ENCODE peak calls at places on chromosomes 13 and 19, in six cellular contexts. X, C, I, S, O and E are unnamed samples. For H3K27me3, the result is how much of the 10 kb centered on the place peaks cover.

GRCh38 chr19:44598880-44599279 is 14.5 kb upstream of the IGSF23 start:
- DNase-seq in O (no peak), S (no peak), C (no peak), X (no peak), I (no peak), E (no peak)

GRCh38 chr19:52689804-52690394 is 44.9 kb downstream of the ZNF611 start:
- DNase-seq in C (peak), O (peak), S (no peak), I (peak), X (peak), E (peak)

GRCh38 chr19:16066611-16067104 is 9.6 kb upstream of the TPM4 start:
- DNase-seq in C (peak), O (no peak), I (peak), X (no peak), S (peak), E (no peak)

GRCh38 chr13:45621950-45622349 is 6.4 kb upstream of the ERICH6B start:
- DNase-seq in X (no peak), O (no peak), C (no peak), S (no peak), I (no peak), E (no peak)

GRCh38 chr13:24274452-24274971 is 34.9 kb upstream of the C1QTNF9 start:
- DNase-seq in X (no peak), I (peak), S (no peak), O (peak), C (peak), E (no peak)

GRCh38 chr13:112113851-112114250 is 46.9 kb downstream of the SOX1 start:
- DNase-seq in X (no peak), S (no peak), O (no peak), C (no peak), I (no peak), E (no peak)

GRCh38 chr13:112616586-112617381 is 28.8 kb upstream of the TUBGCP3 start:
- DNase-seq in S (peak), X (no peak), O (no peak), C (peak), I (peak), E (no peak)

GRCh38 chr19:36225219-36225892 is 10.4 kb downstream of the ZNF146 start:
- DNase-seq in X (no peak), S (peak), C (no peak), O (no peak), I (peak), E (no peak)

GRCh38 chr19:49679832-49680472 is 2.9 kb downstream of the PRMT1 start:
- DNase-seq in O (peak), I (no peak), C (no peak), X (no peak), S (no peak), E (no peak)

GRCh38 chr13:43983373-43983772 is 103.7 kb downstream of the LACC1 start:
- DNase-seq in X (no peak), C (no peak), I (no peak), S (no peak), O (no peak), E (no peak)

GRCh38 chr13:114151565-114152284 is 19.3 kb upstream of the RASA3 start:
- DNase-seq in S (no peak), I (peak), O (no peak), X (no peak), C (no peak), E (no peak)

GRCh38 chr13:110275931-110276552 is 30.9 kb downstream of the COL4A1 start:
- DNase-seq in I (no peak), C (no peak), O (no peak), S (no peak), X (no peak), E (no peak)

GRCh38 chr13:19052180-19052579 is 129.4 kb downstream of the TUBA3C start:
- DNase-seq in X (no peak), C (no peak), O (no peak), I (no peak), S (no peak), E (no peak)

GRCh38 chr19:54136864-54137113 is 773 bp upstream of the CNOT3 start:
- DNase-seq in C (no peak), X (no peak), O (no peak), I (no peak), S (no peak), E (no peak)

GRCh38 chr19:28710278-28710677 is 502.7 kb downstream of the UQCRFS1 start:
- DNase-seq in O (no peak), S (peak), C (no peak), X (no peak), I (peak), E (no peak)

GRCh38 chr13:25881946-25882574 is 169.8 kb downstream of the SHISA2 start:
- DNase-seq in X (no peak), S (peak), I (peak), C (no peak), O (no peak), E (no peak)

GRCh38 chr19:44576843-44577565 is 36.4 kb upstream of the IGSF23 start:
- DNase-seq in I (no peak), C (no peak), S (peak), X (no peak), O (no peak), E (no peak)

GRCh38 chr19:29380581-29380980 is 145.2 kb upstream of the VSTM2B start:
- DNase-seq in I (no peak), X (no peak), C (no peak), S (no peak), O (no peak), E (no peak)

GRCh38 chr19:53771133-53771532 is 53.0 kb downstream of the NLRP12 start:
- DNase-seq in S (no peak), C (no peak), I (no peak), O (no peak), X (no peak), E (no peak)

GRCh38 chr13:71869274-71869673 is 2.3 kb upstream of the DACH1 start:
- DNase-seq in O (no peak), C (no peak), X (no peak), S (no peak), I (no peak), E (no peak)

DNA sequence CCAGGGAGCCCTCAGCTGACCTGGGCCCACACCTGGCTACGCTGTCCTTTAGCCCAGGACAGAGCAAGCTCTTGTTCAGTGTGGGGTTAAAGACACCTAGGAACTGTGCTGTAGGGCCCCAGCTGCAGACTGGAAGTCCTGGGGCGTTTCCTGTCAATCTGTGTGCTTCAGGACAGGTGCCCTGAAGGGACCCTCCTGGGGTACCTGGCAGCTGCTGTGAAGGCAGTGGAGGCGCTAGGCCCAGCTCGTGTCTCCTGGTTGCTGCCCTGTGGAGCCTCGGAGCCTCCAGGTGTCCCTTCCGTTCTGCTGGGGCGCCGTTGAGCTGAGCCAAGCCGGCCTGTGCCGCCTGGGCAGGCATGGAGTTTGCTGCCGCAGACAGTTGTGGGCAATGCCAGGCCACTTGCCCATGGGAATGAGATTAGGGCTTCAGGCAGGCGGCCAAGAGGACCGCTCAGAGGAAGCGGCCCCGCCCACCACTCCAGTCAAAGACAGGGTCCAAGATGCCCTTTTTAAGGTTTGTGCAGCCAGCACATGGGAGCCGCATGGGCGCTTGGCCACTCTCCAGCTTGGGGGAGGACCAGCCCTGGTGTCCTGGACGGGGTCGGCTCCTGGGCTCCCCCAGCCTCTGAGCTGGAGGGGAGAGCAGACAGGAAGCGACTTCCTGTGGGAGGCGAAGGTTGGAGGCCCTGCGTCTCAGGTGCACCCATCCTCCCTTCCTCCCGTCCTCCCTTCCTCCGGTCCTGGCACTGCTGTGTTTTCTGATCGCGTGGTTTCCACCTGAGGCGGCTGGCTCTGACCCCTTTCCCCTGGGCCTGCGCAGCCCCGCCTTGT is 4.0 kb downstream of the PTBP1 start:
- DNase-seq in C (peak), X (peak), O (peak), I (peak), S (no peak), E (no peak)
- H3K4me3 ChIP-seq in C (peak), X (peak), O (peak), I (no peak), S (peak), E (peak)

GRCh38 chr13:37097008-37097579 is 8.4 kb downstream of the CSNK1A1L start:
- DNase-seq in O (no peak), C (no peak), I (no peak), S (peak), X (no peak), E (no peak)
- H3K27me3 ChIP-seq in O (under half), C (under half), I (under half), S (under half), X (under half), E (under half)

DNA sequence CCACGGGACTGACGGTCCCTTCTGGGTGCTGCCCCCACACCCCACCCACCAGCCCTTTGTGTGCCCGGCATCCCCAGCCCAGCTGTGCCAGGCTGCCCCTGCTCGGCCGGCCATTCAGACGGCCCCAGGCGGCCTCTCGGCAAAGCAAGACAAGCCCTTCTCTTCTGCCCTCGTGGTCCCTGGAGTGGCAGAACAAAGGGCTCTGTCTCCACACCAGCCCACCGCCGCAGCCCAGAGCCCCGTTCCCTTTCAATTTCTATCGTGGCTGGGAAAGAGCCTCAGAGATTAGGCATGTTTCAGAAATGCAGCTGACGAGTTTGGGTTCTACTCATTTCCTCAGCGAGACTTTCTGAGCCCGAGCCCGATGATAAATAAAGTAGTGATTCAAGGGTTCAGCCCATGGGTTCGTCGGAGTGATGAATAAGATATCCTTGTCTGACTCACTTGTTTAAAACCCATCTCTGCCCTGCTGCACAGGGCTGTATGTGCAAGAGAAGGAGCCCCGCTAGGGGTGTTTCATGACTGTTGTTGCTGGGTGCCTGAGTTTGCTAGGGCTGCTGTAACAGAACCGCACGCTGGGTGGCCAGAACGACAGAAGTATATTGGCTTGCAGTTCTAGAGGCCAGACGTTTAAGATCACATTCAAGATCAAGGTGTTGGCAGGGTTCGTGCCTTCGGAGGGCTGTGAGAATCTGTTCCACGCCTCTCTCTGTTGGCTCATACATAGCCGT is 4.3 kb downstream of the MYO9B start:
- DNase-seq in I (peak), C (peak), X (peak), S (peak), O (peak), E (peak)
- H3K27ac ChIP-seq in I (peak), C (peak), X (peak), S (peak), O (peak), E (peak)

GRCh38 chr19:6533000-6533328 is 2.1 kb downstream of the TNFSF9 start:
- DNase-seq in C (no peak), I (no peak), S (no peak), X (no peak), O (no peak), E (no peak)

GRCh38 chr19:6530385-6531162 is at the start of gene TNFSF9:
- DNase-seq in I (peak), X (peak), O (peak), C (peak), S (peak), E (peak)

GRCh38 chr19:6531163-6531955 is 533 bp downstream of the TNFSF9 start:
- DNase-seq in C (no peak), I (no peak), O (no peak), X (no peak), S (no peak), E (no peak)

GRCh38 chr19:6532244-6532999 is 1.6 kb downstream of the TNFSF9 start:
- DNase-seq in I (no peak), C (no peak), S (no peak), O (no peak), X (no peak), E (no peak)

GRCh38 chr19:6531956-6532243 is 1.1 kb downstream of the TNFSF9 start:
- DNase-seq in X (no peak), I (no peak), S (no peak), C (no peak), O (no peak), E (no peak)
- H3K4me3 ChIP-seq in X (no peak), I (no peak), S (peak), C (no peak), O (no peak), E (peak)

DNA sequence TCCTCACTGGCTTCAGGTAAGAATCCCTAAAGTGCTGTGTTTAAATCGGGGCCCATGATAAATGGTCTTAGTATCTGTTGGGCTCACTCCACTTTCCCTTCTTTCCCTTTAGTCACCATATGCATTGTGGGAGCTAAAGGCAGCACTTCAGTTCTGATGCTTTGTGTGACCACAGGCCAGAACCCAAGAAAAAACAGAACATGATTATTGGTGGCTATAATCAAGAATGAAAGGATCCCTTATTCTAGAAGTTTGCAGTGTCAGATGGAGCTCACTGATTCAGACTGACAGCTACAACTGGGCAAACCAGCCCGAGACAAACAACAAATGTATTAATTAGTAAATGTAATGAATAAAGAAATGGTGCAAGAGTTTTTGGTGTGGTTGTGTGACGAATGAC is 57.3 kb upstream of the POMP start:
- DNase-seq in X (no peak), I (no peak), C (no peak), S (no peak), O (no peak), E (no peak)
- H3K27me3 ChIP-seq in X (under half), I (under half), C (under half), S (under half), O (under half), E (under half)